ENCODE peak calls at places on chromosomes 13 and 19, in ten cellular contexts. Q is stimulated activated CD4-positive, alpha-beta T cell treated with anti-CD3 and anti-CD28 coated beads, TNF-alpha, amount 100 ng/mL, for 1 hour; N is activated CD8-positive, alpha-beta memory T cell treated with anti-CD3 and anti-CD28 coated beads for 1 hour; W is DMS53; F is EL; P is NCI-H2081; L is fibroblast of lung; U is activated naive CD4-positive, alpha-beta T cell; A is RPMI8226; V is left lung. H is an unnamed sample.

GRCh38 chr19:6042776-6043726 is 65.1 kb upstream of the RANBP3 start:
- DNase-seq in Q (no peak), N (no peak), W (no peak), F (no peak), P (no peak), L (no peak), U (no peak), A (no peak), V (no peak), H (no peak)

GRCh38 chr19:2802826-2803225 is 16.8 kb upstream of the ZNF554 start:
- DNase-seq in Q (no peak), N (no peak), W (no peak), F (no peak), P (no peak), L (no peak), U (no peak), A (no peak), V (no peak), H (no peak)

GRCh38 chr19:12987190-12987589 is 8.1 kb upstream of the NFIX start:
- DNase-seq in Q (no peak), N (no peak), W (no peak), F (no peak), P (no peak), L (no peak), U (no peak), A (no peak), V (no peak), H (no peak)

GRCh38 chr19:1132625-1133383 is 29.0 kb downstream of the GPX4 start:
- DNase-seq in Q (no peak), N (no peak), W (no peak), F (no peak), P (no peak), L (no peak), U (no peak), A (no peak), V (no peak), H (no peak)

GRCh38 chr19:10550336-10550735 is 6.6 kb downstream of the ATG4D start:
- DNase-seq in Q (no peak), N (no peak), W (no peak), F (no peak), P (no peak), L (no peak), U (no peak), A (no peak), V (no peak), H (no peak)

GRCh38 chr19:35959040-35959967 is 23.1 kb downstream of the LRFN3 start:
- DNase-seq in Q (peak; percentile 68), N (peak; percentile 51), W (peak; percentile 54), F (no peak), P (peak; percentile 8), L (no peak), U (peak; percentile 62), A (no peak), V (peak; percentile 51), H (no peak)

GRCh38 chr13:51814825-51815650 is 11.1 kb upstream of the DHRS12 start:
- DNase-seq in Q (peak; percentile 52), N (peak; percentile 55), W (peak; percentile 83), F (peak; percentile 63), P (peak; percentile 58), L (peak; percentile 28), U (peak; percentile 47), A (peak; percentile 75), V (peak; percentile 65), H (peak; percentile 84)

GRCh38 chr19:11087870-11088507 is 1.3 kb upstream of the LDLR start:
- DNase-seq in Q (no peak), N (no peak), W (no peak), F (no peak), P (no peak), L (no peak), U (no peak), A (no peak), V (no peak), H (peak; percentile 53)

GRCh38 chr13:27037171-27037570 is 134.4 kb downstream of the USP12 start:
- DNase-seq in Q (no peak), N (no peak), W (no peak), F (no peak), P (no peak), L (no peak), U (no peak), A (no peak), V (no peak), H (no peak)